ENCODE peak calls at places on chromosomes 2 and 18, in five cellular contexts. S is NCI-H2029 treated with DMSO at 0.1 percent for 48 hours; Y is stimulated activated naive B cell treated with anti-CD40 and anti-IgM and Interleukin-4, amounts not matched to agents 10 μg/mL and 1 μg/mL and 100 μg/mL, for 72 hours; R is myocyte; G is right lobe of liver. A is an unnamed sample.

GRCh38 chr18:77131652-77132368 is 773 bp downstream of the MBP start:
- DNase-seq in S (no peak), Y (peak; percentile 40), R (peak; percentile 54), G (peak; percentile 89), A (peak; percentile 89)

GRCh38 chr2:130346741-130347066 is 4.0 kb downstream of the IMP4 start:
- DNase-seq in S (no peak), Y (no peak), R (no peak), G (no peak), A (no peak)

GRCh38 chr2:121136323-121136722 is 148.7 kb downstream of the TFCP2L1 start:
- DNase-seq in S (no peak), Y (no peak), R (no peak), G (no peak), A (peak; percentile 29)

GRCh38 chr2:67772216-67773180 is 290.3 kb downstream of the C1D start:
- DNase-seq in S (no peak), Y (no peak), R (peak; percentile 24), G (no peak), A (no peak)

GRCh38 chr2:205198130-205198505 is 484.2 kb upstream of the NRP2 start:
- DNase-seq in S (no peak), Y (no peak), R (peak; percentile 59), G (no peak), A (no peak)

GRCh38 chr2:70069049-70069448 is 18.2 kb upstream of the PCBP1 start:
- DNase-seq in S (no peak), Y (peak; percentile 52), R (no peak), G (no peak), A (peak; percentile 7)

GRCh38 chr2:168596881-168597280 is 140.8 kb downstream of the CERS6 start:
- DNase-seq in S (no peak), Y (no peak), R (no peak), G (no peak), A (peak; percentile 25)

GRCh38 chr2:166384774-166385173 is 9.0 kb upstream of the SCN9A start:
- DNase-seq in S (peak; percentile 13), Y (no peak), R (peak; percentile 58), G (no peak), A (peak; percentile 32)

GRCh38 chr2:196291873-196292800 is 120.8 kb upstream of the STK17B start:
- DNase-seq in S (no peak), Y (no peak), R (peak; percentile 99), G (no peak), A (peak; percentile 91)

GRCh38 chr2:232463701-232464533 is 8.0 kb downstream of the ALPI start:
- DNase-seq in S (no peak), Y (no peak), R (no peak), G (no peak), A (no peak)

GRCh38 chr2:181140414-181140813 is 160.0 kb downstream of the UBE2E3 start:
- DNase-seq in S (no peak), Y (no peak), R (no peak), G (no peak), A (no peak)

GRCh38 chr2:203951366-203951902 is 14.9 kb downstream of the ICOS start:
- DNase-seq in S (no peak), Y (peak; percentile 5), R (no peak), G (no peak), A (no peak)

GRCh38 chr2:127508025-127508620 is 18.2 kb downstream of the IWS1 start:
- DNase-seq in S (no peak), Y (no peak), R (no peak), G (no peak), A (no peak)

GRCh38 chr2:215612770-215613169 is 176.9 kb upstream of the FN1 start:
- DNase-seq in S (no peak), Y (no peak), R (no peak), G (no peak), A (no peak)

GRCh38 chr2:148965596-148966431 is 72.7 kb upstream of the LYPD6B start:
- DNase-seq in S (peak; percentile 87), Y (peak; percentile 17), R (no peak), G (no peak), A (no peak)

GRCh38 chr2:97740590-97741182 is 27.3 kb downstream of the ZAP70 start:
- DNase-seq in S (peak; percentile 11), Y (peak; percentile 21), R (no peak), G (peak; percentile 62), A (peak; percentile 63)

GRCh38 chr2:111990375-111990774 is 64.7 kb upstream of the TMEM87B start:
- DNase-seq in S (no peak), Y (no peak), R (no peak), G (no peak), A (no peak)

GRCh38 chr2:72144746-72145657 is 2.7 kb downstream of the CYP26B1 start:
- DNase-seq in S (no peak), Y (no peak), R (peak; percentile 15), G (peak; percentile 71), A (peak; percentile 84)

GRCh38 chr2:133459590-133459989 is 108.7 kb downstream of the NCKAP5 start:
- DNase-seq in S (no peak), Y (no peak), R (no peak), G (no peak), A (no peak)

GRCh38 chr2:136247204-136247990 is 129.4 kb upstream of the CXCR4 start:
- DNase-seq in S (no peak), Y (no peak), R (peak; percentile 55), G (no peak), A (no peak)

GRCh38 chr18:44802508-44802907 is 121.8 kb downstream of the SETBP1 start:
- DNase-seq in S (no peak), Y (no peak), R (peak; percentile 29), G (no peak), A (no peak)

GRCh38 chr2:185984670-185985069 is 246.1 kb downstream of the FSIP2 start:
- DNase-seq in S (no peak), Y (no peak), R (no peak), G (no peak), A (no peak)

GRCh38 chr2:15383695-15384350 is 177.3 kb downstream of the NBAS start:
- DNase-seq in S (no peak), Y (no peak), R (no peak), G (no peak), A (no peak)

GRCh38 chr2:36678856-36679255 is 17.7 kb upstream of the VIT start:
- DNase-seq in S (no peak), Y (no peak), R (no peak), G (no peak), A (no peak)

GRCh38 chr2:88230912-88231311 is 60.8 kb downstream of the THNSL2 start:
- DNase-seq in S (no peak), Y (no peak), R (no peak), G (no peak), A (no peak)

GRCh38 chr2:160783481-160783880 is 289.9 kb upstream of the RBMS1 start:
- DNase-seq in S (no peak), Y (no peak), R (no peak), G (no peak), A (no peak)

GRCh38 chr2:173086518-173087213 is 11.0 kb downstream of the MAP3K20 start:
- DNase-seq in S (no peak), Y (no peak), R (no peak), G (no peak), A (no peak)

GRCh38 chr2:200302940-200303727 is 3.4 kb upstream of the SPATS2L start:
- DNase-seq in S (no peak), Y (no peak), R (no peak), G (no peak), A (peak; percentile 75)

GRCh38 chr2:130836501-130837174 is at the start of gene ARHGEF4:
- DNase-seq in S (no peak), Y (no peak), R (no peak), G (peak; percentile 76), A (peak; percentile 87)

GRCh38 chr2:71851094-71851755 is 296.4 kb downstream of the CYP26B1 start:
- DNase-seq in S (no peak), Y (no peak), R (no peak), G (no peak), A (no peak)

GRCh38 chr18:3075491-3075890 is 62.5 kb upstream of the LPIN2 start:
- DNase-seq in S (no peak), Y (no peak), R (no peak), G (no peak), A (no peak)

GRCh38 chr2:120936476-120937334 is 201.0 kb downstream of the GLI2 start:
- DNase-seq in S (no peak), Y (no peak), R (no peak), G (no peak), A (no peak)

A was measured in Calu3.